ENCODE peak calls at places on chromosomes 12 and 14, in four cellular contexts. Y, G, A and K are unnamed samples.

GRCh38 chr14:101102875-101103274 is 199.4 kb upstream of the RTL1 start:
- DNase-seq in A (no peak), G (no peak), Y (no peak), K (no peak)

GRCh38 chr12:120798696-120799095 is 73.1 kb downstream of the ACADS start:
- DNase-seq in Y (no peak), G (no peak), A (no peak), K (no peak)

GRCh38 chr12:38113991-38114390 is 202.6 kb upstream of the ALG10B start:
- DNase-seq in G (no peak), A (no peak), Y (no peak), K (no peak)

GRCh38 chr12:93571854-93572711 is at the start of gene SOCS2:
- DNase-seq in Y (peak; percentile 43), G (peak; percentile 50), A (peak; percentile 3), K (peak; percentile 51)

GRCh38 chr12:55850893-55851292 is 8.2 kb upstream of the MMP19 start:
- DNase-seq in A (peak; percentile 34), Y (peak; percentile 50), G (no peak), K (no peak)

GRCh38 chr12:55818140-55818728 is 393 bp downstream of the ORMDL2 start:
- DNase-seq in Y (no peak), G (no peak), A (no peak), K (no peak)

GRCh38 chr12:101230547-101230946 is 20.5 kb upstream of the SLC5A8 start:
- DNase-seq in Y (peak; percentile 12), G (no peak), A (peak; percentile 72), K (no peak)

GRCh38 chr12:122740351-122740750 is 9.7 kb upstream of the HCAR1 start:
- DNase-seq in Y (peak; percentile 9), A (no peak), G (no peak), K (no peak)

GRCh38 chr14:77026166-77026929 is 2.2 kb downstream of the IRF2BPL start:
- DNase-seq in G (peak; percentile 71), A (peak; percentile 39), Y (peak; percentile 60), K (peak; percentile 55)

GRCh38 chr14:80544366-80544765 is 333.1 kb upstream of the DIO2 start:
- DNase-seq in G (no peak), Y (no peak), A (no peak), K (no peak)

GRCh38 chr14:49586673-49587460 is 687 bp upstream of the RPS29 start:
- DNase-seq in A (peak; percentile 62), G (no peak), Y (peak; percentile 82), K (no peak)

GRCh38 chr12:90331262-90331661 is 622.6 kb upstream of the ATP2B1 start:
- DNase-seq in G (no peak), A (no peak), Y (peak; percentile 22), K (no peak)

GRCh38 chr12:94955193-94955592 is 48.3 kb downstream of the NDUFA12 start:
- DNase-seq in Y (no peak), G (no peak), A (no peak), K (no peak)

GRCh38 chr14:92863281-92863680 is 59.7 kb upstream of the CHGA start:
- DNase-seq in Y (no peak), A (no peak), G (no peak), K (no peak)

GRCh38 chr12:113184098-113184899 is 979 bp downstream of the DDX54 start:
- DNase-seq in Y (no peak), G (no peak), A (peak; percentile 76), K (peak; percentile 76)

GRCh38 chr14:90159688-90160087 is 96.7 kb upstream of the PSMC1 start:
- DNase-seq in Y (no peak), A (no peak), G (no peak), K (no peak)

GRCh38 chr12:84843588-84844144 is 68.9 kb downstream of the SLC6A15 start:
- DNase-seq in Y (no peak), A (no peak), G (no peak), K (no peak)

GRCh38 chr14:56189306-56189705 is 71.1 kb downstream of the PELI2 start:
- DNase-seq in G (no peak), Y (peak; percentile 70), A (peak; percentile 83), K (no peak)

DNA sequence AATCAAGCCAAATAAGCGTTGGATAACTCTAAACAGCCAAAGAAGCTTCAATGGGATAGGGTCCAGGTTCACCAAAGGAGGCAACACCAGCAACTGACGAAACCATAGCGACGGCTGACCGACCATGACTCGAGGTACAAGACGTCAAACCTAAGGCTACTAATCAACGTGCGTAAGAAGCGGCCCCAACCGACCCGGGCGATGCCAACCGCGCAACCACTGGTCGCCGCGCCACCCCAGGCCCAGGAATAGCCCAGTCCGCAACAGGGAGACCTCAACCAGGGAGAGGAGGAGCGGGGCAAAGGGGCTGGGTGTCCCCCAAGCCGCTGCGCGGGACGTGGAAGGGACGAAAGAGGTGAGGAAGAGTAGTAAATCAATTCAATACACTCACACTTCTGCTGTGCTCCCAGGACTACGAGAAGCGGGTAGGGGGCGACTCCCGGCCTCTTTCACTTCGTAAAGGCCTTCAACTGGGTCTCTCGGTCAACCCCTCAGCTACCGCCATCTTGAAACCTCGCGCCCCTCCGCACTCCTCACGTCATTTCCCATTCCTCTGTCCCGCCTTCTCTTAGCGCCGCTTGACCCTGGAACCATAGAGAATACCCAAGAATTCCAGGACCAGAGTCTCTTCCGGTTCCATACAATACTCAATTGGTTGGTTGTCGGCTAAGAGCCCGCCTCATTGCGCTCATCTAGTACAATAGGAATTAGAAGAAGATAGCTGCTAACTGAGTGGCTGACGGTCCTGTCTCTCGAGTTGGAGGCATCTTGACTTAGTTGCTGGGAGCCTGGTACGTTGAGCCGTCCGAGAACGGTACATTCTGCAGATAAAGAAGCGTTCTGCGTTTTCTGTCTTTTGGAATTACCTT is at the start of the genes C12orf60 and WBP11:
- DNase-seq in G (peak; percentile 94), A (peak; percentile 99), Y (peak; percentile 99), K (peak; percentile 94)
- TF ChIP-seq CTCF in G (no peak), A (no peak), Y (no peak), K (no peak)

DNA sequence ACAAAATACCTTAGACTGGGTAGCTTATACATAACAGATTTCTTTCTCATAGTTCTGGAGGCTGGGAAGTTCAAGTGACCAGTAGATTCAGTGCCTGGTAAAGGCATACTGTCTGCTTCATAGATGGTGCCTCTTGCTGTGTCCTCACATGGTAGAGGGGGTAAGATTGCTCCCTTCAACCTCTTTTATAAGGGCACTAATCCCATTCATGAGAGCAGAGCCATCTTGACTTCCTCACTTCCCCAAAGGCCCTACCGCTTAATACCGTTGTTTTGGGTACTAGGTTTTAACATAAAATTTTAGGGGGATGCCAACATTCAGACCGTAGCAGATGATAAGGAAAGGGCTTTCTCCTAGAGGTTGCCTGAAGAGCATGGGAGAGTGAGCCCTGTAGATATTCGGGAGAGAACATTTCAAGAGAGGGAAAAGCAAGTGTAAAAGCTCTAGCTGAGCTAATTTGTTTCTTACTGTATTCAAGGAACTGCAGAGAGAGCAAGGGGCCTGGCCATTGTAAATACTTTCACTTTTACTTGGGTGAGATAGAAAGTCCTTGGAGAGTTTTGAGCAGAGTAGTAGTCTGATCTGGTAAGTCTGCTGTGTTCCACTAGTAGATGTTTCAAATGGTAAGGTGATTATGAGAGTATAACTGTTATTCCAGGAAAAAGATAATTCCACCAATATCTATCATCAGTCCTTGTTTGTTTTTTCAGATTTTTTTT is 27.3 kb downstream of the FRS2 start:
- DNase-seq in A (no peak), G (no peak), Y (peak; percentile 55), K (no peak)
- H3K9me3 ChIP-seq in A (no peaks in the 10 kb centered on the region), G (no peaks in the 10 kb centered on the region), Y (no peaks in the 10 kb centered on the region), K (no peaks in the 10 kb centered on the region)

GRCh38 chr14:36207500-36207899 is 31.0 kb upstream of the PTCSC3 start:
- DNase-seq in G (no peak), Y (peak; percentile 4), A (no peak), K (no peak)
- TF ChIP-seq CTCF in G (peak; percentile 25), Y (peak; percentile 21), A (peak; percentile 33), K (no peak)

GRCh38 chr12:111293266-111294009 is 75.5 kb downstream of the PHETA1 start:
- DNase-seq in G (no peak), A (no peak), Y (no peak), K (no peak)
- H3K9me3 ChIP-seq in G (no peaks in the 10 kb centered on the region), A (no peaks in the 10 kb centered on the region), Y (no peaks in the 10 kb centered on the region), K (no peaks in the 10 kb centered on the region)

GRCh38 chr12:42237052-42237852 is 796 bp downstream of the YAF2 start:
- DNase-seq in Y (peak; percentile 81), G (peak; percentile 90), A (peak; percentile 71), K (peak; percentile 75)
- TF ChIP-seq CTCF in Y (peak; percentile 49), G (peak; percentile 49), A (peak; percentile 20), K (peak; percentile 22)

GRCh38 chr14:44379292-44379977 is 127.6 kb downstream of the FSCB start:
- DNase-seq in A (no peak), G (no peak), Y (peak; percentile 30), K (no peak)

GRCh38 chr14:44372807-44373497 is 134.1 kb downstream of the FSCB start:
- DNase-seq in A (no peak), G (no peak), Y (no peak), K (no peak)

GRCh38 chr14:44370727-44371126 is 136.4 kb downstream of the FSCB start:
- DNase-seq in G (no peak), Y (peak; percentile 8), A (no peak), K (no peak)

GRCh38 chr14:44369401-44370123 is 137.5 kb downstream of the FSCB start:
- DNase-seq in G (no peak), Y (no peak), A (no peak), K (no peak)

DNA sequence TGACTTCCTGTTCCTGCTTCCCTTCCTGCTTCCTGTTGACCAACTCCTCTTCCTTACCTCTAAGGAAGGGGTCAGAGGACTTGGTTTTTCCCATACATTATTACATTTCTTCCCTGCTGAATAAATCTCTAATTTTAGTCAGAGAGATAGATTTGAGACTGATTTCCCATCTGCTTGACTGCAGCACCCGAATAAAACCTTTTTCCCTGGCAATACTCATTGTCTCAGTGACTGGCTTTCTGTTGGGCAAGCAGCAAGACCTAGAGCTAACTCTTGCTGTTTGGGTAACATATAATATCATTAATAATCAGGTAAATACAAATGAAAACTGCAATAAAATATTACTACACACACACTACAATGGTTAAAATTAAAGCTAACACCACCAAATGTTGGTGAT is 132.2 kb downstream of the FSCB start:
- DNase-seq in G (no peak), Y (no peak), A (no peak), K (no peak)
- H3K9me3 ChIP-seq in G (peaks cover 7% of the 10 kb centered on the region), Y (no peaks in the 10 kb centered on the region), A (peaks cover 3% of the 10 kb centered on the region), K (no peaks in the 10 kb centered on the region)

GRCh38 chr14:64764641-64765520 is 60.7 kb downstream of the PLEKHG3 start:
- DNase-seq in A (peak; percentile 48), Y (peak; percentile 78), G (peak; percentile 85), K (peak; percentile 77)
- TF ChIP-seq CTCF in A (peak; percentile 72), Y (peak; percentile 89), G (peak; percentile 76), K (peak; percentile 95)

GRCh38 chr12:130591736-130592135 is 124.4 kb downstream of the RIMBP2 start:
- DNase-seq in G (no peak), Y (no peak), A (no peak), K (no peak)

GRCh38 chr12:130587966-130588365 is 128.1 kb downstream of the RIMBP2 start:
- DNase-seq in A (no peak), G (no peak), Y (no peak), K (no peak)

GRCh38 chr12:130590685-130591084 is 125.4 kb downstream of the RIMBP2 start:
- DNase-seq in A (no peak), Y (no peak), G (no peak), K (no peak)

GRCh38 chr12:130589391-130590317 is 126.4 kb downstream of the RIMBP2 start:
- DNase-seq in G (no peak), Y (no peak), A (no peak), K (no peak)

GRCh38 chr12:130588696-130589095 is 127.4 kb downstream of the RIMBP2 start:
- DNase-seq in A (no peak), Y (no peak), G (no peak), K (no peak)
- H3K9me3 ChIP-seq in A (peaks cover 12% of the 10 kb centered on the region), Y (no peaks in the 10 kb centered on the region), G (no peaks in the 10 kb centered on the region), K (no peaks in the 10 kb centered on the region)